ENCODE peak calls at places on chromosomes 3 and 15, in seven cellular contexts. Z, J, S, N, F, V and O are unnamed samples.

GRCh38 chr15:99702895-99703602 is 30.2 kb downstream of the LYSMD4 start:
- DNase-seq in Z (no peak), J (no peak), S (no peak), N (no peak), F (no peak), V (no peak), O (no peak)

GRCh38 chr3:172666873-172667694 is 43.8 kb downstream of the NCEH1 start:
- DNase-seq in Z (peak), J (peak), S (peak), N (peak), F (peak), V (peak), O (no peak)

GRCh38 chr3:43638594-43639447 is 17.0 kb upstream of the ANO10 start:
- DNase-seq in Z (peak), J (peak), S (peak), N (no peak), F (no peak), V (no peak), O (no peak)

GRCh38 chr3:151879037-151879436 is 5.6 kb downstream of the SUCNR1 start:
- DNase-seq in Z (no peak), J (no peak), S (peak), N (no peak), F (no peak), V (no peak), O (no peak)

GRCh38 chr3:167057586-167057985 is 322.5 kb downstream of the ZBBX start:
- DNase-seq in Z (no peak), J (no peak), S (no peak), N (no peak), F (no peak), V (no peak), O (no peak)

GRCh38 chr3:104460477-104461406 is 906.0 kb upstream of the ALCAM start:
- DNase-seq in Z (peak), J (no peak), S (no peak), N (peak), F (no peak), V (peak), O (no peak)

GRCh38 chr15:26722621-26723160 is 50.2 kb downstream of the GABRB3 start:
- DNase-seq in Z (no peak), J (no peak), S (no peak), N (no peak), F (no peak), V (no peak), O (no peak)

GRCh38 chr3:12948371-12948770 is 107.0 kb upstream of the RPL32 start:
- DNase-seq in Z (no peak), J (no peak), S (no peak), N (no peak), F (no peak), V (no peak), O (no peak)

GRCh38 chr3:183553263-183554026 is 2.1 kb downstream of the KLHL6 start:
- DNase-seq in Z (no peak), J (no peak), S (no peak), N (no peak), F (no peak), V (no peak), O (no peak)

GRCh38 chr3:99505646-99506269 is 132.6 kb upstream of the COL8A1 start:
- DNase-seq in Z (peak), J (peak), S (peak), N (peak), F (no peak), V (no peak), O (no peak)

GRCh38 chr15:69319384-69320375 is 21.0 kb downstream of the PAQR5 start:
- DNase-seq in Z (no peak), J (no peak), S (no peak), N (no peak), F (no peak), V (no peak), O (no peak)

GRCh38 chr3:58963928-58964497 is 85.8 kb downstream of the CFAP20DC start:
- DNase-seq in Z (no peak), J (no peak), S (no peak), N (no peak), F (no peak), V (no peak), O (no peak)

GRCh38 chr15:35098737-35099136 is 13.6 kb upstream of the NANOGP8 start:
- DNase-seq in Z (no peak), J (no peak), S (no peak), N (no peak), F (no peak), V (no peak), O (no peak)

GRCh38 chr15:28110416-28110975 is 11.4 kb upstream of the OCA2 start:
- DNase-seq in Z (no peak), J (no peak), S (no peak), N (no peak), F (no peak), V (no peak), O (no peak)

GRCh38 chr15:65954289-65954741 is 85.0 kb downstream of the RAB11A start:
- DNase-seq in Z (peak), J (no peak), S (peak), N (no peak), F (no peak), V (no peak), O (no peak)

GRCh38 chr3:67605377-67605776 is 49.0 kb downstream of the SUCLG2 start:
- DNase-seq in Z (peak), J (no peak), S (no peak), N (peak), F (no peak), V (no peak), O (no peak)

GRCh38 chr3:115381931-115382330 is 234.8 kb upstream of the ZBTB20 start:
- DNase-seq in Z (no peak), J (no peak), S (no peak), N (no peak), F (no peak), V (no peak), O (no peak)

GRCh38 chr3:128497305-128498126 is 4.5 kb upstream of the GATA2 start:
- DNase-seq in Z (no peak), J (peak), S (peak), N (peak), F (peak), V (peak), O (peak)

GRCh38 chr3:170076715-170077238 is 39.0 kb downstream of the GPR160 start:
- DNase-seq in Z (no peak), J (no peak), S (peak), N (peak), F (no peak), V (no peak), O (no peak)

GRCh38 chr15:65008989-65009388 is 19.3 kb upstream of the SPG21 start:
- DNase-seq in Z (no peak), J (no peak), S (peak), N (no peak), F (no peak), V (no peak), O (no peak)

GRCh38 chr15:95981209-95981608 is 349.3 kb upstream of the NR2F2 start:
- DNase-seq in Z (no peak), J (no peak), S (no peak), N (no peak), F (no peak), V (no peak), O (no peak)

GRCh38 chr15:41080144-41080543 is 35.9 kb downstream of the INO80 start:
- DNase-seq in Z (no peak), J (no peak), S (no peak), N (no peak), F (no peak), V (no peak), O (no peak)

GRCh38 chr3:124207077-124207476 is 215.2 kb upstream of the ROPN1 start:
- DNase-seq in Z (no peak), J (no peak), S (no peak), N (no peak), F (no peak), V (no peak), O (no peak)

GRCh38 chr3:131110087-131110486 is 83.4 kb downstream of the NEK11 start:
- DNase-seq in Z (peak), J (no peak), S (no peak), N (peak), F (no peak), V (no peak), O (no peak)

GRCh38 chr3:71010731-71011455 is 572.6 kb downstream of the FOXP1 start:
- DNase-seq in Z (no peak), J (peak), S (no peak), N (no peak), F (no peak), V (no peak), O (no peak)

GRCh38 chr3:17090271-17090992 is 205.7 kb downstream of the PLCL2 start:
- DNase-seq in Z (no peak), J (no peak), S (no peak), N (no peak), F (no peak), V (no peak), O (no peak)

GRCh38 chr3:102223139-102223538 is 211.7 kb upstream of the ZPLD1 start:
- DNase-seq in Z (no peak), J (no peak), S (peak), N (no peak), F (no peak), V (no peak), O (no peak)

GRCh38 chr3:21484323-21485154 is 266.5 kb downstream of the ZNF385D start:
- DNase-seq in Z (peak), J (peak), S (peak), N (peak), F (peak), V (peak), O (no peak)

GRCh38 chr3:143551790-143552189 is 296.5 kb downstream of the SLC9A9 start:
- DNase-seq in Z (no peak), J (no peak), S (no peak), N (no peak), F (no peak), V (no peak), O (no peak)

GRCh38 chr3:134365766-134366065 is 8.5 kb downstream of the AMOTL2 start:
- DNase-seq in Z (no peak), J (no peak), S (no peak), N (no peak), F (no peak), V (no peak), O (peak)

GRCh38 chr3:81465510-81465909 is 295.9 kb downstream of the GBE1 start:
- DNase-seq in Z (no peak), J (no peak), S (no peak), N (no peak), F (no peak), V (no peak), O (no peak)

GRCh38 chr3:11568503-11569155 is 75.1 kb downstream of the VGLL4 start:
- DNase-seq in Z (peak), J (no peak), S (no peak), N (peak), F (no peak), V (peak), O (no peak)

GRCh38 chr3:49411550-49411967 is 217 bp downstream of the RHOA start:
- DNase-seq in Z (no peak), J (no peak), S (peak), N (peak), F (peak), V (no peak), O (no peak)

GRCh38 chr3:132804498-132804897 is 82.3 kb upstream of the NPHP3 start:
- DNase-seq in Z (peak), J (no peak), S (no peak), N (peak), F (no peak), V (no peak), O (no peak)